ENCODE peak calls at places on chromosomes 16 and 17, in four cellular contexts. U is stromal cell of bone marrow, Q is NCI-H2029, C is ELR. J is an unnamed sample.

GRCh38 chr17:64750891-64751677 is 89.0 kb upstream of the SMURF2 start:
- DNase-seq in C (no peak), U (no peak), Q (no peak), J (no peak)

GRCh38 chr16:6573577-6573976 is 759.1 kb upstream of the RBFOX1 start:
- DNase-seq in U (no peak), Q (no peak), C (no peak), J (peak)

GRCh38 chr16:25219070-25219737 is 2.5 kb downstream of the AQP8 start:
- DNase-seq in U (no peak), Q (peak), C (no peak), J (no peak)

GRCh38 chr16:86611517-86611840 is 33.1 kb downstream of the FOXL1 start:
- DNase-seq in C (no peak), Q (no peak), U (peak), J (no peak)

GRCh38 chr16:27408012-27408601 is 6.1 kb downstream of the IL21R start:
- DNase-seq in U (peak), C (peak), Q (no peak), J (peak)

GRCh38 chr16:20865420-20866126 is 34.6 kb downstream of the DCUN1D3 start:
- DNase-seq in C (peak), U (no peak), Q (no peak), J (peak)

GRCh38 chr16:10205688-10206087 is 23.5 kb upstream of the GRIN2A start:
- DNase-seq in Q (no peak), C (no peak), U (no peak), J (peak)

GRCh38 chr16:57658130-57658877 is 9.8 kb upstream of the ADGRG3 start:
- DNase-seq in C (no peak), U (no peak), Q (no peak), J (no peak)

GRCh38 chr17:43928606-43929005 is 13.7 kb downstream of the PPY start:
- DNase-seq in U (no peak), C (no peak), Q (no peak), J (no peak)

GRCh38 chr17:60039509-60040442 is 38.9 kb downstream of the HEATR6 start:
- DNase-seq in Q (peak), U (no peak), C (no peak), J (no peak)

GRCh38 chr17:65430209-65430833 is 131.1 kb downstream of the AXIN2 start:
- DNase-seq in U (no peak), Q (no peak), C (no peak), J (peak)

GRCh38 chr17:2084766-2085647 is 30.1 kb downstream of the HIC1 start:
- DNase-seq in C (peak), Q (peak), U (no peak), J (peak)

GRCh38 chr17:73376152-73376551 is 64.4 kb upstream of the CDC42EP4 start:
- DNase-seq in U (no peak), C (no peak), Q (no peak), J (no peak)

GRCh38 chr17:8079291-8080207 is 8.0 kb downstream of the ALOX12B start:
- DNase-seq in Q (no peak), U (no peak), C (peak), J (peak)

GRCh38 chr16:2874584-2875362 is 8.2 kb upstream of the FLYWCH2 start:
- DNase-seq in U (peak), Q (peak), C (peak), J (peak)

GRCh38 chr16:88804552-88805339 is 1.2 kb downstream of the CDT1 start:
- DNase-seq in C (peak), Q (peak), U (no peak), J (no peak)

GRCh38 chr17:77802811-77803220 is 155.7 kb upstream of the TNRC6C start:
- DNase-seq in C (no peak), U (peak), Q (no peak), J (peak)

GRCh38 chr17:1490643-1491405 is 1.7 kb downstream of the MYO1C start:
- DNase-seq in Q (no peak), U (no peak), C (peak), J (peak)

GRCh38 chr17:16486373-16487250 is 5.4 kb downstream of the LRRC75A start:
- DNase-seq in U (peak), Q (peak), C (peak), J (peak)

GRCh38 chr16:30747331-30747730 is 894 bp upstream of the PHKG2 start:
- DNase-seq in U (no peak), C (peak), Q (no peak), J (peak)

GRCh38 chr16:11325404-11326083 is 19.7 kb upstream of the RMI2 start:
- DNase-seq in C (no peak), U (no peak), Q (no peak), J (no peak)

GRCh38 chr17:76816590-76817135 is 51.5 kb upstream of the MGAT5B start:
- DNase-seq in Q (no peak), C (peak), U (peak), J (peak)

GRCh38 chr16:54987081-54987480 is 56.4 kb downstream of the IRX5 start:
- DNase-seq in U (no peak), C (no peak), Q (no peak), J (no peak)

GRCh38 chr16:9077001-9077809 is 14.2 kb upstream of the HAPSTR1 start:
- DNase-seq in U (no peak), C (peak), Q (no peak), J (peak)

GRCh38 chr16:3388325-3388724 is 12.5 kb downstream of the ZSCAN32 start:
- DNase-seq in Q (no peak), U (no peak), C (no peak), J (no peak)

GRCh38 chr16:15739940-15740339 is 89.9 kb downstream of the NDE1 start:
- DNase-seq in C (no peak), Q (no peak), U (no peak), J (no peak)

GRCh38 chr16:66549284-66550131 is at the start of gene TK2:
- DNase-seq in U (peak), Q (no peak), C (peak), J (peak)

GRCh38 chr16:54812229-54812628 is 118.4 kb upstream of the IRX5 start:
- DNase-seq in Q (no peak), U (no peak), C (peak), J (peak)

GRCh38 chr17:77598241-77598620 is 360.3 kb upstream of the TNRC6C start:
- DNase-seq in C (no peak), U (no peak), Q (no peak), J (no peak)

GRCh38 chr17:14845562-14846335 is 419.4 kb downstream of the PMP22 start:
- DNase-seq in U (no peak), Q (no peak), C (peak), J (no peak)

GRCh38 chr16:75789237-75789636 is 62.9 kb upstream of the CPHXL start:
- DNase-seq in Q (no peak), U (peak), C (peak), J (peak)

J was measured in M059J.